ENCODE peak calls at places on chromosomes 5 and 9, in seven cellular contexts. A, Q, U, M, P, G and W are unnamed samples.

GRCh38 chr9:137294091-137294683 is 7.9 kb downstream of the NRARP start:
- DNase-seq in Q (peak; percentile 81), G (peak; percentile 74), U (peak; percentile 85), P (peak; percentile 29), M (peak; percentile 74), A (peak; percentile 48), W (peak; percentile 67)

GRCh38 chr5:160278356-160278755 is 34.0 kb downstream of the CCNJL start:
- DNase-seq in M (no peak), G (no peak), U (no peak), Q (no peak), A (peak; percentile 50), P (no peak), W (no peak)

GRCh38 chr5:141781910-141782309 is 96.3 kb downstream of the PCDH1 start:
- DNase-seq in M (no peak), Q (no peak), A (no peak), P (no peak), U (no peak), G (no peak), W (no peak)

GRCh38 chr5:177494356-177495195 is 2.8 kb downstream of the PDLIM7 start:
- DNase-seq in Q (peak; percentile 78), A (peak; percentile 55), P (no peak), G (peak; percentile 49), M (peak; percentile 90), U (peak; percentile 84), W (peak; percentile 57)

GRCh38 chr5:96031811-96032261 is 70.2 kb upstream of the ELL2 start:
- DNase-seq in Q (no peak), G (no peak), U (no peak), A (no peak), M (peak; percentile 79), P (no peak), W (no peak)

GRCh38 chr9:108271646-108272349 is 584.0 kb downstream of the ACTL7B start:
- DNase-seq in G (no peak), M (peak; percentile 64), Q (peak; percentile 61), P (peak; percentile 79), U (peak; percentile 82), A (peak; percentile 49), W (no peak)

GRCh38 chr9:131804826-131805225 is 65.0 kb upstream of the RAPGEF1 start:
- DNase-seq in Q (no peak), P (no peak), U (no peak), G (no peak), A (no peak), M (no peak), W (no peak)

GRCh38 chr9:121288874-121289553 is 21.1 kb downstream of the GSN start:
- DNase-seq in P (no peak), Q (peak; percentile 83), A (peak; percentile 78), U (peak; percentile 87), G (no peak), M (no peak), W (no peak)

GRCh38 chr9:127722055-127722454 is 6.2 kb downstream of the TTC16 start:
- DNase-seq in U (no peak), G (no peak), Q (no peak), P (no peak), A (no peak), M (no peak), W (no peak)

GRCh38 chr9:86512929-86513328 is 158.7 kb upstream of the TUT7 start:
- DNase-seq in Q (no peak), G (no peak), U (no peak), M (no peak), A (no peak), P (no peak), W (no peak)

GRCh38 chr5:159605585-159605984 is 275.3 kb upstream of the IL12B start:
- DNase-seq in P (no peak), U (no peak), A (no peak), G (no peak), M (no peak), Q (no peak), W (no peak)

GRCh38 chr5:171418982-171419662 is at the start of gene FGF18:
- DNase-seq in P (peak; percentile 72), A (peak; percentile 91), Q (peak; percentile 89), M (peak; percentile 50), U (peak; percentile 76), G (peak; percentile 56), W (peak; percentile 49)

GRCh38 chr5:111783537-111783936 is 26.5 kb upstream of the NREP start:
- DNase-seq in U (no peak), M (no peak), G (no peak), Q (no peak), A (no peak), P (no peak), W (no peak)

GRCh38 chr9:20044686-20045085 is 255.8 kb upstream of the SLC24A2 start:
- DNase-seq in A (no peak), P (no peak), Q (no peak), U (no peak), G (no peak), M (peak; percentile 18), W (no peak)

GRCh38 chr5:97133106-97133505 is 9.3 kb downstream of the LIX1 start:
- DNase-seq in M (no peak), U (no peak), Q (no peak), P (no peak), A (no peak), G (no peak), W (peak; percentile 22)

GRCh38 chr9:108467653-108468324 is 388.0 kb downstream of the ACTL7B start:
- DNase-seq in M (peak; percentile 67), P (no peak), Q (no peak), G (no peak), A (no peak), U (peak; percentile 21), W (no peak)

GRCh38 chr9:21579209-21579608 is 97.1 kb upstream of the IFNE start:
- DNase-seq in Q (no peak), A (no peak), G (no peak), M (no peak), U (no peak), P (no peak), W (no peak)

GRCh38 chr5:153480401-153480800 is 10.1 kb upstream of the GRIA1 start:
- DNase-seq in Q (no peak), U (peak; percentile 13), P (no peak), A (no peak), G (no peak), M (no peak), W (no peak)

GRCh38 chr9:28264368-28264767 is 691.1 kb upstream of the C9orf72 start:
- DNase-seq in U (no peak), M (peak; percentile 77), G (no peak), Q (no peak), P (no peak), A (no peak), W (no peak)

GRCh38 chr5:109426075-109426474 is 16.3 kb upstream of the PJA2 start:
- DNase-seq in A (no peak), P (no peak), U (no peak), G (no peak), M (no peak), Q (no peak), W (no peak)

GRCh38 chr5:1266791-1267190 is 28.1 kb downstream of the TERT start:
- DNase-seq in P (no peak), Q (no peak), U (no peak), A (no peak), G (no peak), M (no peak), W (no peak)

DNA sequence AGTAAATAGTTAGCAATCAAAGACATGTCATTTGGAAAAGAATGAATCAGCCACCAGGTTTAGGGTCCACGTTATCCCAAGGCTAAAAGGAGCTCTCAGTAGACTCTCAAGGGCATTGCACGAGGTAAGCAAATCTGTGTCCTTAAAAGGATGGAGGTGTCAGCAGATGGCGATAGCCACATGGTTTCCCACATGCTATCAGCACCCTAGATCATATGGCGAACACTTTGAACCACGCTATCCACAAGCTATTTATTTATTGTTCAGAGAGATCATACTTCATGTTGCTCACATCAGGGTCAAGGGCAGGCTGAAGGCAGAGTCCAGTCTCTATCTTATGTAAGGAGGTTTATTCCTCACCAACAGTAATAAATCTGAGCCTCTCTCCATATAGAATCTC is 43.7 kb downstream of the CDH6 start:
- DNase-seq in P (no peak), Q (peak; percentile 46), A (no peak), U (no peak), M (peak; percentile 14), G (no peak), W (no peak)
- TF ChIP-seq CTCF in P (no peak), Q (peak; percentile 80), A (peak; percentile 37), U (no peak), M (peak; percentile 27), G (no peak), W (no peak)

GRCh38 chr9:128836509-128837145 is 7.0 kb upstream of the SPOUT1 start:
- DNase-seq in M (no peak), G (no peak), Q (no peak), P (no peak), U (no peak), A (no peak), W (no peak)
- TF ChIP-seq EZH2phosphoT487 in M (no peak), G (no peak), Q (no peak), P (no peak), U (no peak), A (no peak), W (no peak)

DNA sequence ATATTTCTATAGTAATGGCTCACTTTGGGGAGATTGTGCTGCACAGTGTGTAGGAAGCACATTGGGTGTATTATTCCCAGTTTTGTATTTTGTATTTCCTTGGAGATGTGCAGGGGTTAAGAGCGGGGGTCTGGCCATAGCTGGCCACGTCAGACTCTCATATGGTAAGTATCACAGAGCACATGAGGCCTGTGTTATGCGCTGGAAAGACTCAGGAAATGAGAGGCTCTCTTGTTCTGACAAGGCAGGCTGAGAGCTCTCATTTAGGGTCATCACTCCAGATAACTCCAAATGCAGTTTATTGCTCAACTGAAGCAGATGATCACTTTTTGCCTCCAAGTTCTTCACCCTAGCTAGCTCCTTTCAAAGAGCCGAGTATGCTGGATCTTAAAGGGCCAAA is 205.7 kb downstream of the NTRK2 start:
- DNase-seq in P (no peak), A (no peak), Q (no peak), G (no peak), U (no peak), M (no peak), W (no peak)
- TF ChIP-seq CTCF in P (no peak), A (no peak), Q (no peak), G (no peak), U (no peak), M (no peak), W (no peak)

GRCh38 chr9:94875300-94876063 is 149.0 kb downstream of the AOPEP start:
- DNase-seq in U (no peak), Q (no peak), M (no peak), G (no peak), P (peak; percentile 89), A (no peak), W (peak; percentile 16)

GRCh38 chr9:94870465-94870792 is 143.9 kb downstream of the AOPEP start:
- DNase-seq in M (peak; percentile 63), U (no peak), P (no peak), A (no peak), Q (no peak), G (no peak), W (no peak)

GRCh38 chr9:94870793-94871558 is 144.5 kb downstream of the AOPEP start:
- DNase-seq in P (peak; percentile 50), Q (no peak), U (no peak), A (no peak), G (no peak), M (peak; percentile 68), W (no peak)

GRCh38 chr9:94872921-94873511 is 146.5 kb downstream of the AOPEP start:
- DNase-seq in G (no peak), U (no peak), A (no peak), P (no peak), Q (no peak), M (no peak), W (no peak)

DNA sequence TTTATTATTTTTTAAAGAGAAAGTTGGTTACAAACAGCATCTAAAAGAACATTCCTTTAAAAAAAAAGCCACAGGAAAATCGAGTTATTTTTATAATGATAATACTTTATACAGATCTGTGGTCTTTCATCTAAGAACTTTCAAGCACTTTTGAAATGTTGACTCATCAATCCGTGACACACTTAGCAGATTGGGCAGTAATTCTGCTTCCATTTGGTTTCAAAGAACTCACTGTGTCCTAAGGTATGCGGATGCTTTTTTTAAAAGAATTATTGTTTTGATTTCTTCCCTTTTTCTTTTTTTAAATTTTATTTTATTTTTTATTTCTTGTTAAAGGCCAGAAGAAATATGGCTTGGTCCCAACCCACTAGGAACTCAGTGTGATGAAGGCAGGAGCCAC is 147.8 kb downstream of the AOPEP start:
- DNase-seq in P (no peak), M (peak; percentile 44), U (no peak), G (no peak), Q (no peak), A (no peak), W (no peak)
- TF ChIP-seq EZH2phosphoT487 in P (no peak), M (no peak), U (no peak), G (no peak), Q (no peak), A (no peak), W (no peak)